ENCODE peak calls at places on chromosomes 2 and 18, in ten cellular contexts. F is AG10803; C is neuronal stem cell; M is GM23338; V is lower lobe of right lung; O is A673; X is GM12864; W is CD8-positive, alpha-beta T cell; A is AG04449; Z is tibial nerve. R is an unnamed sample.

GRCh38 chr2:145957929-145958328 is 1438.0 kb upstream of the ZEB2 start:
- DNase-seq in C (no peak), W (no peak), Z (no peak), O (peak; percentile 8), A (no peak), X (no peak), M (no peak), F (no peak), V (no peak), R (no peak)

GRCh38 chr2:207768168-207768890 is 1.4 kb downstream of the FZD5 start:
- DNase-seq in W (peak; percentile 61), O (peak; percentile 50), C (peak; percentile 44), F (no peak), V (peak; percentile 72), M (peak; percentile 59), X (no peak), Z (peak; percentile 16), A (no peak), R (peak; percentile 31)

GRCh38 chr2:124178719-124179118 is 153.6 kb downstream of the CNTNAP5 start:
- DNase-seq in Z (no peak), M (no peak), O (no peak), C (no peak), F (no peak), V (no peak), X (no peak), W (no peak), A (no peak), R (no peak)

GRCh38 chr2:66721776-66722175 is 286.9 kb downstream of the MEIS1 start:
- DNase-seq in O (no peak), Z (no peak), A (no peak), X (no peak), F (no peak), M (no peak), C (no peak), V (no peak), W (no peak), R (no peak)

GRCh38 chr2:24893934-24894333 is 26.1 kb downstream of the ADCY3 start:
- DNase-seq in V (no peak), O (no peak), C (no peak), Z (no peak), F (no peak), W (no peak), M (no peak), A (no peak), X (no peak), R (no peak)

GRCh38 chr2:232505805-232506360 is 14.3 kb upstream of the PRSS56 start:
- DNase-seq in F (no peak), M (no peak), W (no peak), Z (no peak), O (no peak), V (no peak), X (no peak), C (no peak), A (no peak), R (peak; percentile 86)

GRCh38 chr18:74574916-74575315 is 22.8 kb upstream of the ZNF407 start:
- DNase-seq in X (no peak), O (no peak), A (no peak), F (no peak), W (no peak), M (no peak), V (no peak), C (no peak), Z (no peak), R (no peak)

GRCh38 chr18:59220784-59221765 is 1.1 kb downstream of the GRP start:
- DNase-seq in F (no peak), X (no peak), A (no peak), O (no peak), M (peak; percentile 48), C (no peak), W (no peak), V (no peak), Z (no peak), R (peak; percentile 53)

DNA sequence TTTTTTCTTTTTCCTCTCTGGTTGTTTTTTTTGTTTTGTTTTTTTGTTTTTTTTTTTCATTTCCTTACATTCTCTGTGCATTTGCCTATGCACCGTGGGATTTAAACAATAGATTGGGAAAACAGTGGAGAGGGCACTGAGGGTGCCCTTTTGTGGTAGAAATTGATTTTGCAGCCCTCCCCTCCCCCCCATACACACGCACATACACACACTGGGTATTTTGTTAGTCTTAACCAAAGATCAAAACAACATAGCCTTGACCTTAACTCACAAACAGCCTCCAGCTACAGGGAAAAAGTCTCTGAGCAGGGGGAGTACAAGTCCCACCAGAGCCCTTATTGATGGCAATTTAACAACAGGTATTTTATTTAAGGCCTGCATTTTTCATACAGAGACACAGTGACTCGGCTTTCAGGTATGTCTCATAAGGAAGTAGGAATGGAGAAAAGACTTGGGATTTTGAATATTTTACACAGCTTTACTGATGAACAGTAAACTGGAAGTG is 266.6 kb downstream of the ANAPC1 start:
- DNase-seq in W (no peak), X (no peak), V (no peak), C (no peak), M (no peak), Z (no peak), A (no peak), F (peak; percentile 45), O (no peak), R (no peak)
- H3K4me3 ChIP-seq in W (no peak overlapping the region), X (no peak overlapping the region), V (no peak overlapping the region), C (no peak overlapping the region), M (no peak overlapping the region), Z (no peak overlapping the region), A (no peak overlapping the region), F (no peak overlapping the region), O (no peak overlapping the region), R (no peak overlapping the region)

GRCh38 chr2:86808315-86809161 is 17.8 kb upstream of the CD8A start:
- DNase-seq in A (peak; percentile 5), Z (peak; percentile 76), O (peak; percentile 90), W (peak; percentile 100), C (peak; percentile 88), X (peak; percentile 59), F (peak; percentile 58), V (peak; percentile 88), M (peak; percentile 92), R (peak; percentile 92)
- H3K4me3 ChIP-seq in A (peak overlapping the region; percentile 46), Z (peak overlapping the region; percentile 27), O (peak overlapping the region; percentile 47), W (peak overlapping the region; percentile 78), C (peak overlapping the region; percentile 84), X (no peak overlapping the region), F (peak overlapping the region; percentile 40), V (peak overlapping the region; percentile 51), M (peak overlapping the region; percentile 79), R (peak overlapping the region; percentile 66)

GRCh38 chr2:36861896-36862295 is 104.4 kb downstream of the STRN start:
- DNase-seq in A (no peak), W (no peak), O (no peak), Z (no peak), X (no peak), C (no peak), F (no peak), M (no peak), V (no peak), R (no peak)

GRCh38 chr2:36857713-36858112 is 108.6 kb downstream of the STRN start:
- DNase-seq in A (no peak), O (no peak), V (no peak), Z (no peak), F (no peak), C (no peak), X (no peak), M (no peak), W (no peak), R (no peak)

GRCh38 chr2:36859366-36859792 is 107.0 kb downstream of the STRN start:
- DNase-seq in C (no peak), V (no peak), W (no peak), F (no peak), M (no peak), X (no peak), A (no peak), O (no peak), Z (no peak), R (no peak)

GRCh38 chr2:36854241-36854640 is 112.1 kb downstream of the STRN start:
- DNase-seq in A (no peak), C (no peak), O (no peak), F (no peak), V (no peak), W (no peak), M (no peak), X (no peak), Z (no peak), R (no peak)

DNA sequence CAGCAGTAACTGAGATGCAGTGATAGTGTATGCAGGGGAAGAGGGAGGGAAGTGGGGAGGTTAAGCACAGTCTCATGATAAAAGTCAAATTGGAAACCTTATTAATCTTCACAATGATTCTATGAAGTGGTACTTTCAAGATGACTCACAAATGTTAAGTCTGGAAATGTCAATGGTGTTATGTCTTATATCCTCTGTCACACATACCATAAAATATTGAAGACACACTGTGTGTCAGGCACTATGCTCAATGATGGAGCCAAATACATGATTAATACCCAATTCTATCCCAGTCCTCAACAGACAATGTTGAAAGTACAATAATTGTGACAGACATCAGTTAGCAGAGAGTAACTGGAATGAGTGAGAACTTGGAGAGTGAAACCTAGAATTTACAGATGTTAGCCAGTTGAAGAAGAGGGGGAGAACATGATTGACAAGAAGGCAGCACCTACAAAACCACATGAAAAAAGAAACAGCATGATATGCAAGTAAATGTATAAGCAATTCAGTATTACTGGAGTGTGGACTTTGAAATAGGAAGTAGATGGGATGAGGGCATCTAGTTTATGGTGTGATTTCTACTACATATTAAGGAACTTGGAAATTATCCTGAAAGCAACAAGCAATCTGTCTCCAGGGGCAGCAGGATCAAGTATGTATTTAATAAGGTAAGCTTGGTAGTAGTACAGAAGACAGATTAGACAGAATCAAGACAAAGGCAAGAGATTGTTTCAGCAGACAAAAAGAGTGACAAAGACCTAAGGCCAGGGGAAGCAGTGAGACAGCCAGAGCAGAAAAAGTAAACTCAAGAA is 107.6 kb downstream of the STRN start:
- DNase-seq in M (no peak), X (no peak), V (no peak), W (no peak), Z (no peak), A (no peak), C (no peak), F (no peak), O (no peak), R (no peak)
- H3K4me3 ChIP-seq in M (no peak overlapping the region), X (no peak overlapping the region), V (no peak overlapping the region), W (no peak overlapping the region), Z (no peak overlapping the region), A (no peak overlapping the region), C (no peak overlapping the region), F (no peak overlapping the region), O (no peak overlapping the region), R (no peak overlapping the region)

GRCh38 chr2:27714851-27715291 is 51.2 kb downstream of the SLC4A1AP start:
- DNase-seq in V (no peak), M (peak; percentile 57), W (no peak), A (no peak), O (no peak), X (no peak), F (no peak), C (no peak), Z (no peak), R (no peak)

GRCh38 chr2:27714053-27714452 is 50.4 kb downstream of the SLC4A1AP start:
- DNase-seq in O (no peak), C (no peak), A (no peak), Z (no peak), V (no peak), F (no peak), X (no peak), W (no peak), M (no peak), R (no peak)

GRCh38 chr2:27717070-27717453 is 53.4 kb downstream of the SLC4A1AP start:
- DNase-seq in F (peak; percentile 83), V (no peak), A (peak; percentile 62), C (no peak), Z (no peak), M (peak; percentile 19), X (no peak), W (no peak), O (no peak), R (no peak)

GRCh38 chr2:27716301-27717069 is 52.8 kb downstream of the SLC4A1AP start:
- DNase-seq in X (no peak), M (peak; percentile 65), F (no peak), A (no peak), O (no peak), Z (no peak), C (no peak), V (no peak), W (no peak), R (no peak)

GRCh38 chr2:27715318-27716165 is 51.9 kb downstream of the SLC4A1AP start:
- DNase-seq in M (peak; percentile 76), Z (no peak), W (no peak), X (no peak), C (no peak), V (no peak), O (peak; percentile 32), A (peak; percentile 38), F (peak; percentile 58), R (peak; percentile 38)
- H3K4me3 ChIP-seq in M (peak overlapping the region; percentile 93), Z (peak overlapping the region; percentile 37), W (no peak overlapping the region), X (no peak overlapping the region), C (peak overlapping the region; percentile 78), V (peak overlapping the region; percentile 55), O (peak overlapping the region; percentile 39), A (peak overlapping the region; percentile 45), F (peak overlapping the region; percentile 51), R (peak overlapping the region; percentile 63)